ENCODE peak calls at places on chromosomes 3 and 15, in ten cellular contexts. G is epithelial cell of proximal tubule; Y is right atrium auricular region; M is pancreas; E is fibroblast of pulmonary artery; X is left lung; J is nephron progenitor cell; A is CD8-positive, alpha-beta T cell; N is adrenal gland; D is lung. W is an unnamed sample.

GRCh38 chr15:47616876-47617275 is 100.4 kb upstream of the SEMA6D start:
- DNase-seq in N (no peak), D (no peak), G (no peak), E (no peak), M (no peak), Y (no peak), X (no peak), J (no peak), A (no peak), W (no peak)

GRCh38 chr3:12663311-12663935 is 494 bp downstream of the RAF1 start:
- DNase-seq in Y (no peak), J (no peak), E (peak), D (peak), A (peak), G (no peak), X (peak), N (peak), M (peak), W (peak)

GRCh38 chr3:179451335-179452165 is at the start of gene GNB4:
- DNase-seq in D (peak), J (peak), A (no peak), M (peak), X (peak), G (no peak), E (peak), Y (peak), N (peak), W (peak)

GRCh38 chr3:194231840-194232832 is 96.2 kb downstream of the HES1 start:
- DNase-seq in A (no peak), J (no peak), D (no peak), Y (peak), X (no peak), G (no peak), N (no peak), M (no peak), E (no peak), W (no peak)

GRCh38 chr15:90049030-90049429 is 47.9 kb downstream of the ZNF710 start:
- DNase-seq in X (no peak), G (no peak), A (no peak), M (no peak), Y (no peak), N (no peak), D (no peak), E (no peak), J (no peak), W (no peak)

GRCh38 chr3:15976524-15976923 is 178.7 kb upstream of the ANKRD28 start:
- DNase-seq in N (no peak), X (no peak), Y (no peak), A (no peak), J (no peak), M (no peak), G (no peak), E (no peak), D (no peak), W (no peak)

GRCh38 chr3:134651347-134652041 is 672 bp upstream of the KY start:
- DNase-seq in G (no peak), E (peak), N (peak), D (no peak), X (peak), A (no peak), J (no peak), Y (peak), M (no peak), W (no peak)

GRCh38 chr3:63911395-63911900 is 735 bp downstream of the SCAANT1 start:
- DNase-seq in M (no peak), E (no peak), Y (no peak), N (no peak), A (no peak), D (no peak), X (no peak), G (no peak), J (no peak), W (no peak)

GRCh38 chr3:3800076-3800448 is 831 bp downstream of the LRRN1 start:
- DNase-seq in D (no peak), N (peak), M (peak), Y (no peak), G (no peak), J (peak), E (no peak), A (no peak), X (peak), W (no peak)

GRCh38 chr3:144466114-144466513 is 494.5 kb downstream of the DIPK2A start:
- DNase-seq in D (no peak), N (no peak), E (no peak), Y (no peak), G (no peak), A (no peak), X (no peak), M (no peak), J (no peak), W (no peak)

GRCh38 chr3:148229107-148229506 is 468.6 kb upstream of the AGTR1 start:
- DNase-seq in A (no peak), Y (no peak), D (no peak), E (no peak), X (no peak), G (no peak), N (no peak), J (no peak), M (no peak), W (no peak)

GRCh38 chr3:138803006-138803653 is 31.6 kb downstream of the PIK3CB start:
- DNase-seq in M (no peak), G (no peak), X (no peak), Y (no peak), A (no peak), E (no peak), J (no peak), D (no peak), N (no peak), W (no peak)

GRCh38 chr15:63902671-63903035 is 68.9 kb upstream of the HERC1 start:
- DNase-seq in N (peak), M (no peak), X (no peak), D (no peak), Y (no peak), A (no peak), G (no peak), E (no peak), J (no peak), W (no peak)

GRCh38 chr3:112128843-112129727 is 4.0 kb downstream of the GCSAM start:
- DNase-seq in J (no peak), X (no peak), M (no peak), G (no peak), N (no peak), E (peak), D (no peak), A (peak), Y (no peak), W (peak)

GRCh38 chr15:64637412-64637811 is 138.0 kb downstream of the RBPMS2 start:
- DNase-seq in Y (no peak), J (no peak), N (no peak), G (no peak), E (no peak), D (no peak), M (no peak), X (no peak), A (no peak), W (no peak)

GRCh38 chr3:78076379-78076778 is 1036.5 kb downstream of the ROBO2 start:
- DNase-seq in A (no peak), G (no peak), Y (no peak), M (no peak), N (no peak), X (no peak), D (no peak), E (peak), J (no peak), W (no peak)

GRCh38 chr3:155859859-155860258 is 5.6 kb upstream of the SLC33A1 start:
- DNase-seq in E (peak), N (no peak), G (no peak), A (no peak), Y (no peak), X (no peak), D (no peak), J (no peak), M (no peak), W (no peak)

GRCh38 chr3:98855811-98856400 is 45.6 kb downstream of the DCBLD2 start:
- DNase-seq in N (peak), X (no peak), A (no peak), D (no peak), G (peak), Y (no peak), E (peak), M (no peak), J (no peak), W (no peak)

GRCh38 chr15:75338661-75339240 is 2.9 kb downstream of the COMMD4 start:
- DNase-seq in Y (no peak), J (no peak), D (no peak), E (no peak), M (no peak), N (no peak), A (no peak), X (no peak), G (no peak), W (no peak)

GRCh38 chr3:117047951-117048705 is 338.5 kb downstream of the TUSC7 start:
- DNase-seq in M (no peak), G (no peak), E (no peak), Y (no peak), J (no peak), D (no peak), A (no peak), N (peak), X (no peak), W (no peak)

DNA sequence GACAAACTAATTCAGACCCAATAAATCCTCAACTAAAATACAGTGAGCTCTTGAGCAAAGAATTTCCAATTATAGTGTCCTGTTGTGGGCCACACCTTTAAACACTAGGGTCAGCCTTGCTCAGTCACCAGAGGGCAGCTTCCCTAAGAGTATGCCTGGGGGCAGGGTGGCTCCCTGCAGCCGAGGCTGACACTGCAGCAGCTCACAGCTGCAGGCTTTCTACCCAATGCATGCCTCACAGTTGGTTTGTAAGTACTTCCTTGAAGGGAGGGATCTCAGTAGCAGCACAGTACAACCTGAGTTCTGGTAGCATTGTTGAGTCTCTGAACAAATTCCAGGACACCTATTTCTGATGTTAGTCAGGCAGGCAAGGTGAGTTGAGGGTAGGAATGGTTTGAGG is 335.6 kb downstream of the TUSC7 start:
- DNase-seq in J (peak), D (no peak), A (no peak), E (no peak), G (no peak), X (no peak), Y (no peak), M (no peak), N (peak), W (no peak)
- TF ChIP-seq CTCF in J (no peak), D (no peak), A (no peak), E (no peak), G (no peak), X (no peak), Y (no peak), M (no peak), N (no peak), W (no peak)

DNA sequence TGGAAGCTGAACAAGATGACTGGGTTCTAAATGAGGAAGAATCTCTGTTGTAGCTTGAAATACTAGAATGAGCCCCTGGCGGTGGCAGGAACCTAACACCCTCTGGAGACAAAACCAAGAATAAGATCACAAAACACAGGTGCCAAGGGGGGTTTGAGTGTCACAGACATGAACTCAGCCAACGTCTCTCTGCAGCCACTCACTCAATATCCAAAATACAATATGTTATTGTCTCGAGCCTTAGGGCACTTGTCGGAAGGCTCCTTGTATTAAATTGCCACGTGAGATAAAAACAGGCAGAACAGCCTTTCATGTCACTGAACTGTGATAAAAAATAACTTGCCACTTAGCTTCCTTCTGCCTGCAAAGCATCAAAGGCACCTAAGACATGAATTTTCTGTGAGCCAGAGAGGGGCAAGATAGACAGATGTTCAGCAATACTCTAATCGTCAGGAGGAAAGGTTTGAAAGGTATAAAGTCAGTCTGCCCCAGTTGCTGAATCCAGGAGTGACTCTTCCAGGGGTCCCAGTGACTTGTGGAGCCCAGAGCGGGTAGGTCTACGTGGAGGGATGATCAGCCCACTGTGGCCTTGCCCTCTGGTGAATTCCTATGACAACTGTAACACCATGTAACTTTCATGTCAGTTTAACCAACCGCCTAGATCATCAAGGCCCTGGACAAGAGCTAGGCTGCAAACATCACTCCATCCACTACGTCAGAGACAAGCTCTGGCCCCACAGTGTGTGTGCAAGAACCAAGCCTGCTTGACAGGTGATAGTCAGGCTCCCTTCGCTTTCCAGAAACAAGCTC is 165.2 kb downstream of the OSBPL10 start:
- DNase-seq in J (no peak), A (no peak), E (no peak), M (no peak), N (no peak), Y (no peak), X (no peak), G (no peak), D (no peak), W (no peak)
- TF ChIP-seq CTCF in J (no peak), A (no peak), E (no peak), M (no peak), N (no peak), Y (no peak), X (no peak), G (no peak), D (no peak), W (no peak)

GRCh38 chr15:34610388-34610787 is 26.9 kb upstream of the GOLGA8B start:
- DNase-seq in M (no peak), X (no peak), D (no peak), J (no peak), Y (no peak), G (no peak), E (peak), A (no peak), N (no peak), W (no peak)
- TF ChIP-seq CTCF in M (no peak), X (peak), D (no peak), J (no peak), Y (no peak), G (peak), E (peak), A (no peak), N (peak), W (no peak)

DNA sequence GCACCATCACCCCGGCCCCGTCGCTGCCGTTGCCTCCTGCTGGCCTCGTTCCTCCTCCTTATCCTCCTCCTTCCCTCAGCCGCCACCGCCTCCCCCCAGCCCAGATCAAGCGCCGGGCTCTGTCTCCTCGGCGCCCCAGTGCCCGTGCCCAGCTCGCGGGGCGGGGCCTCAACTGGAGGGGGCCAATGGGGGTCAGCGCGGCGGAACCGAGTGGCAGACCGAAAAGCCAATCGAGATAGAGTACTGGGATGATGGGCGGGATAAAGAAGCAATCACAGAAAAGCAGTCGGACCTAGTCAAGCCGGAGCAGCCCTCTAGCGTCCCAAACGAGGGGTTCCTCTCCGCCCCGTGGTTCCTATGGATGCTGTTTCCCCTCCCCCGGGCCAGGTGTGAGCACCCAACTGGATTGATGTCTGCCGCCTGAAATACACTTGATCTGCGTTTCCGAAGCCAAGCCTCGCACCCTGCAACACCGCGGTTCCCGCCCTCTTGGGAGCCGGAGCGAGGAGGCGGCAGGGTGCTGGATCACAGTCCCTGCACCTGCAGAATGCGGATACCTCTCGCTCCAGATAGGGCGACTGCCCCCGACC is at the start of gene FRMD5:
- DNase-seq in M (peak), X (peak), G (no peak), J (peak), A (peak), E (peak), D (peak), Y (peak), N (peak), W (peak)
- TF ChIP-seq CTCF in M (no peak), X (no peak), G (peak), J (peak), A (no peak), E (peak), D (no peak), Y (no peak), N (peak), W (no peak)

GRCh38 chr3:52041118-52041847 is 15.1 kb downstream of the DUSP7 start:
- DNase-seq in A (no peak), E (no peak), G (no peak), Y (no peak), M (no peak), X (no peak), N (no peak), D (no peak), J (peak), W (no peak)
- TF ChIP-seq CTCF in A (no peak), E (peak), G (peak), Y (no peak), M (no peak), X (no peak), N (peak), D (no peak), J (no peak), W (no peak)

GRCh38 chr3:123071146-123071545 is 4.3 kb downstream of the PDIA5 start:
- DNase-seq in Y (no peak), M (no peak), J (no peak), G (no peak), N (peak), X (no peak), D (no peak), A (no peak), E (peak), W (no peak)
- TF ChIP-seq CTCF in Y (no peak), M (no peak), J (no peak), G (no peak), N (peak), X (peak), D (no peak), A (no peak), E (peak), W (no peak)

GRCh38 chr3:151109401-151109800 is 23.9 kb downstream of the MED12L start:
- DNase-seq in A (no peak), E (no peak), D (no peak), J (no peak), N (no peak), Y (no peak), M (no peak), X (no peak), G (no peak), W (no peak)
- TF ChIP-seq CTCF in A (no peak), E (no peak), D (no peak), J (no peak), N (no peak), Y (no peak), M (no peak), X (no peak), G (no peak), W (no peak)

DNA sequence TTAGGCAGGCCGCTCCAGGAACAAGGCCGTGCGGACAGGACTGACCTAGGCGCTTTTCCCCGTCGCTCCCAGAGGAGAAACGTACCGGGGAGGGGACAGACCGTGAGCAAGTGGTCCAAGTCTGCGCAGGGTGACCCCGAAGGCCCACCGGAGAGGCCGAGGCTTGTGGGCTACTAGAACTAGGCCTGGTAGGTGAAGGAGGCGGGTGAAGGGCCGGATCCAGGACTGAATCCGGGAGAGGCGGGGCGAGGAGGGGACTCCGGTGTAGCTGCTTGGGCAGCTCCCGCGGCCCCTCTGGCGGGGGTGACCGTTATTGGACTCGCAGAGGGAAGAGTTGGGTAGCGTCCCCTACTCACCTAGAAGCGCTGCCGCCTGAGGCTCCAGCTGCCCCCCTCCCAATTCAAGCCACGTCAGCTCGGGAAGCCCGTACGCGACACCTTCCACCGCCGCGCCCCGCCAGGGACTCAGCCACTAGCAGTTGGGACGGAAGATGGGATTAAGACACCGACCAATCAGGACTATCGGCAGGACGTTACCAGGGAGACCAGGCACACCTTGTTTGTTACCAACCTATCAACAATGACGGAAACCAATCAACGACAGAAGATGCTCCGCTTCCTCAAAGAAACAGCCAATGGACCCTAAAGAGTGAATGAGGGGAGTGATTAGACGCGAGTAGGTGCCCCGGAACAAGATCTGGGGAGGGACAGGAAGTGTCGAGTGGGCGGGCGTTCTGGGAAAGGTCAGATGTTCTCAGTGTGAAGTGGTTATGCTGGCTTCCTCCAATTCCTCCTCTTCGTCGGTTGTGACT is at the start of gene GOLGB1:
- DNase-seq in M (peak), A (peak), G (peak), E (peak), Y (peak), N (peak), D (peak), X (peak), J (peak), W (peak)
- TF ChIP-seq CTCF in M (no peak), A (no peak), G (no peak), E (no peak), Y (no peak), N (no peak), D (no peak), X (no peak), J (no peak), W (no peak)

DNA sequence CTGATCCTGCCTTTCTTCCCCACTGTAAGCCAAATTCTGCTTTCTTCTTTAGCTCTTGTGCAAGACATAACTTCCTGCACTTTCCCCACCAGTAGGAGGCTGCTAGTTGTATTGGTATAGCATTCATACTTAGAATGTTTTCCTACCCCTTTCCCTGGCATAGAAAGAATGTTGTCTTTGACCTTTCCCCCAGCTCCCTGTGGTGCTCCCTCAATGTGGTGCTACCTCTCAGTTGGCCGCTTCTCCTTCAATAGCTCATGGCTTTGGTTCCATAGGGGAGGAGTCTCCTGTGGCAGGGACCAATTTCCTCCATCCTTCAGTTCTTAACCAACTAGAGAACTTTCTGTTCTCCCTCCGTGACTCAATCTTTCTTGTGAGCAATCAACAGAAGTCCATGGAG is 67.5 kb upstream of the AKAP13 start:
- DNase-seq in X (no peak), E (peak), Y (no peak), A (no peak), G (peak), M (no peak), J (no peak), D (no peak), N (no peak), W (no peak)
- TF ChIP-seq CTCF in X (no peak), E (peak), Y (no peak), A (no peak), G (peak), M (no peak), J (no peak), D (no peak), N (no peak), W (no peak)

GRCh38 chr15:92053727-92054316 is 200.3 kb downstream of the SLCO3A1 start:
- DNase-seq in M (no peak), Y (no peak), N (no peak), A (no peak), J (no peak), D (no peak), X (no peak), E (no peak), G (no peak), W (no peak)
- TF ChIP-seq CTCF in M (peak), Y (no peak), N (no peak), A (no peak), J (peak), D (no peak), X (no peak), E (peak), G (peak), W (no peak)